ENCODE peak calls at places on chromosomes 6 and 20, in seven cellular contexts. Q, T, J, Z, D, P and O are unnamed samples.

GRCh38 chr20:57384953-57385761 is 6.0 kb upstream of the RBM38 start:
- DNase-seq in Q (no peak), T (no peak), J (peak), Z (no peak), D (no peak), P (no peak), O (no peak)

GRCh38 chr6:66808771-66809170 is 1101.7 kb upstream of the EYS start:
- DNase-seq in Q (no peak), T (no peak), J (no peak), Z (no peak), D (no peak), P (no peak), O (no peak)

GRCh38 chr20:2042400-2042799 is 48.5 kb upstream of the PDYN start:
- DNase-seq in Q (no peak), T (peak), J (no peak), Z (peak), D (no peak), P (peak), O (no peak)

GRCh38 chr20:60295214-60295613 is 337.0 kb downstream of the CDH26 start:
- DNase-seq in Q (no peak), T (peak), J (no peak), Z (no peak), D (no peak), P (peak), O (no peak)

GRCh38 chr6:124203106-124203811 is 399.6 kb downstream of the NKAIN2 start:
- DNase-seq in Q (no peak), T (peak), J (no peak), Z (no peak), D (no peak), P (peak), O (no peak)

GRCh38 chr20:47821481-47822100 is 36.3 kb upstream of the SULF2 start:
- DNase-seq in Q (no peak), T (peak), J (no peak), Z (no peak), D (no peak), P (peak), O (no peak)

GRCh38 chr20:18496042-18496441 is 983 bp downstream of the RBBP9 start:
- DNase-seq in Q (no peak), T (peak), J (no peak), Z (no peak), D (no peak), P (no peak), O (no peak)

GRCh38 chr6:133817460-133818047 is 71.4 kb upstream of the TCF21 start:
- DNase-seq in Q (peak), T (no peak), J (peak), Z (no peak), D (peak), P (no peak), O (peak)

GRCh38 chr20:884983-885952 is 30.9 kb downstream of the ANGPT4 start:
- DNase-seq in Q (no peak), T (peak), J (peak), Z (peak), D (no peak), P (no peak), O (no peak)

GRCh38 chr20:22382742-22383141 is 201.6 kb downstream of the FOXA2 start:
- DNase-seq in Q (no peak), T (peak), J (no peak), Z (no peak), D (no peak), P (peak), O (no peak)

GRCh38 chr20:40632346-40632976 is 56.6 kb downstream of the MAFB start:
- DNase-seq in Q (no peak), T (peak), J (no peak), Z (no peak), D (no peak), P (no peak), O (no peak)

GRCh38 chr6:26329763-26330511 is 35.1 kb upstream of the BTN3A2 start:
- DNase-seq in Q (no peak), T (peak), J (no peak), Z (peak), D (peak), P (no peak), O (peak)

GRCh38 chr6:109360791-109361190 is 21.5 kb downstream of the CD164 start:
- DNase-seq in Q (no peak), T (no peak), J (no peak), Z (no peak), D (no peak), P (no peak), O (no peak)

GRCh38 chr20:2297352-2297717 is 1.5 kb downstream of the TGM3 start:
- DNase-seq in Q (no peak), T (no peak), J (no peak), Z (no peak), D (no peak), P (no peak), O (no peak)

GRCh38 chr20:50464026-50464724 is 46.0 kb upstream of the PTPN1 start:
- DNase-seq in Q (peak), T (peak), J (peak), Z (peak), D (peak), P (peak), O (peak)

GRCh38 chr6:56329296-56330050 is 82.1 kb upstream of the COL21A1 start:
- DNase-seq in Q (no peak), T (no peak), J (no peak), Z (peak), D (no peak), P (no peak), O (no peak)

GRCh38 chr6:119463081-119463626 is 113.6 kb upstream of the MAN1A1 start:
- DNase-seq in Q (no peak), T (no peak), J (no peak), Z (no peak), D (no peak), P (no peak), O (no peak)

GRCh38 chr6:126232671-126233070 is 107.2 kb upstream of the CENPW start:
- DNase-seq in Q (no peak), T (no peak), J (no peak), Z (no peak), D (no peak), P (no peak), O (no peak)

GRCh38 chr20:21090112-21090737 is 15.9 kb downstream of the LINC00237 start:
- DNase-seq in Q (no peak), T (no peak), J (no peak), Z (no peak), D (no peak), P (no peak), O (no peak)

GRCh38 chr6:37501632-37502466 is 2.2 kb upstream of the CCDC167 start:
- DNase-seq in Q (no peak), T (no peak), J (no peak), Z (no peak), D (no peak), P (no peak), O (peak)

GRCh38 chr6:89162047-89162371 is 16.2 kb downstream of the PM20D2 start:
- DNase-seq in Q (no peak), T (no peak), J (no peak), Z (no peak), D (no peak), P (no peak), O (no peak)

GRCh38 chr6:3372184-3372846 is 84.5 kb downstream of the SLC22A23 start:
- DNase-seq in Q (no peak), T (no peak), J (no peak), Z (no peak), D (no peak), P (no peak), O (no peak)